ENCODE peak calls at places on chromosomes 1 and 21, in nine cellular contexts. L is M059J, I is right cardiac atrium, P is K562, D is AG08396, N is SK-N-SH, Z is GM06990, O is cardiac septum, T is cerebellar cortex. V is an unnamed sample.

GRCh38 chr1:147892216-147892615 is 10.4 kb upstream of the GJA8 start:
- DNase-seq in P (no peak), O (no peak), D (no peak), I (peak), N (no peak), Z (no peak), T (peak), L (peak), V (no peak)

GRCh38 chr1:206508956-206509355 is 1.6 kb downstream of the RASSF5 start:
- DNase-seq in I (peak), D (peak), O (no peak), T (no peak), L (no peak), N (no peak), P (no peak), Z (no peak), V (no peak)

GRCh38 chr1:62952596-62952995 is 168.7 kb downstream of the ATG4C start:
- DNase-seq in O (no peak), T (no peak), D (no peak), N (no peak), Z (no peak), P (no peak), I (no peak), L (no peak), V (no peak)

GRCh38 chr1:150089846-150090520 is 22.4 kb downstream of the VPS45 start:
- DNase-seq in T (no peak), L (no peak), N (no peak), O (no peak), I (no peak), D (no peak), P (no peak), Z (no peak), V (no peak)

GRCh38 chr1:46903481-46903880 is 37.8 kb downstream of the CYP4A11 start:
- DNase-seq in L (no peak), T (no peak), O (no peak), I (no peak), P (no peak), D (no peak), Z (no peak), N (no peak), V (no peak)

GRCh38 chr1:201022824-201023516 is 544 bp downstream of the KIF21B start:
- DNase-seq in D (no peak), I (peak), O (no peak), P (no peak), N (peak), T (no peak), L (no peak), Z (peak), V (no peak)

GRCh38 chr1:224180783-224181452 is 2.1 kb upstream of the DEGS1 start:
- DNase-seq in D (no peak), I (no peak), T (no peak), P (no peak), L (no peak), Z (no peak), N (no peak), O (no peak), V (no peak)

GRCh38 chr1:150578278-150579109 is 916 bp downstream of the MCL1 start:
- DNase-seq in D (peak), I (peak), N (peak), P (peak), L (peak), Z (peak), T (no peak), O (peak), V (peak)

GRCh38 chr1:65904681-65905083 is 112.0 kb downstream of the PDE4B start:
- DNase-seq in I (no peak), L (no peak), D (no peak), T (no peak), P (peak), O (no peak), Z (no peak), N (no peak), V (peak)

GRCh38 chr1:238951809-238952208 is 434.6 kb upstream of the CHRM3 start:
- DNase-seq in P (no peak), T (peak), Z (no peak), I (no peak), N (peak), D (no peak), O (no peak), L (peak), V (no peak)

GRCh38 chr21:19832551-19832950 is 1165.7 kb upstream of the NCAM2 start:
- DNase-seq in T (no peak), N (no peak), Z (no peak), I (no peak), P (no peak), L (no peak), D (no peak), O (no peak), V (no peak)

V was measured in MG63.